ENCODE peak calls at places on chromosome 12, in four cellular contexts. One of them, this sample, is unnamed.

GRCh38 chr12:69998011-69998410 is 173.0 kb downstream of the MYRFL start:
- DNase-seq in GM10248: no peak
- DNase-seq in fibroblast of mammary gland: no peak
- DNase-seq in cardiac muscle cell: no peak
- DNase-seq in this sample: no peak

GRCh38 chr12:133215724-133216123 is 20.0 kb downstream of the ANHX start:
- DNase-seq in fibroblast of mammary gland: no peak
- DNase-seq in cardiac muscle cell: no peak
- DNase-seq in GM10248: no peak
- DNase-seq in this sample: no peak

GRCh38 chr12:104669057-104669770 is 212.5 kb downstream of the CHST11 start:
- DNase-seq in fibroblast of mammary gland: no peak
- DNase-seq in GM10248: no peak
- DNase-seq in cardiac muscle cell: peak
- DNase-seq in this sample: no peak

GRCh38 chr12:14384783-14385638 is 19.5 kb downstream of the ATF7IP start:
- DNase-seq in cardiac muscle cell: peak
- DNase-seq in GM10248: peak
- DNase-seq in fibroblast of mammary gland: peak
- DNase-seq in this sample: peak

GRCh38 chr12:58346032-58346632 is 404.8 kb downstream of the ATP23 start:
- DNase-seq in cardiac muscle cell: peak
- DNase-seq in fibroblast of mammary gland: peak
- DNase-seq in GM10248: peak
- DNase-seq in this sample: peak

GRCh38 chr12:9106067-9106466 is 9.7 kb downstream of the A2M start:
- DNase-seq in GM10248: no peak
- DNase-seq in fibroblast of mammary gland: no peak
- DNase-seq in cardiac muscle cell: no peak
- DNase-seq in this sample: no peak

GRCh38 chr12:64385468-64385867 is 5.1 kb downstream of the C12orf56 start:
- DNase-seq in fibroblast of mammary gland: peak
- DNase-seq in GM10248: no peak
- DNase-seq in cardiac muscle cell: no peak
- DNase-seq in this sample: no peak

GRCh38 chr12:125245601-125246345 is 180.5 kb downstream of the AACS start:
- DNase-seq in cardiac muscle cell: no peak
- DNase-seq in fibroblast of mammary gland: no peak
- DNase-seq in GM10248: no peak
- DNase-seq in this sample: no peak

GRCh38 chr12:68446896-68447806 is 115.0 kb upstream of the MDM1 start:
- DNase-seq in fibroblast of mammary gland: peak
- DNase-seq in cardiac muscle cell: peak
- DNase-seq in GM10248: no peak
- DNase-seq in this sample: no peak

GRCh38 chr12:31263661-31264060 is 62.3 kb downstream of the SINHCAF start:
- DNase-seq in fibroblast of mammary gland: peak
- DNase-seq in cardiac muscle cell: no peak
- DNase-seq in GM10248: no peak
- DNase-seq in this sample: no peak

GRCh38 chr12:85322715-85323114 is 42.7 kb downstream of the ALX1 start:
- DNase-seq in GM10248: no peak
- DNase-seq in cardiac muscle cell: peak
- DNase-seq in fibroblast of mammary gland: no peak
- DNase-seq in this sample: peak

GRCh38 chr12:4943067-4943937 is 33.6 kb downstream of the KCNA1 start:
- DNase-seq in fibroblast of mammary gland: no peak
- DNase-seq in cardiac muscle cell: no peak
- DNase-seq in GM10248: peak
- DNase-seq in this sample: peak

GRCh38 chr12:53660064-53660463 is 15.8 kb downstream of the ATP5MC2 start:
- DNase-seq in cardiac muscle cell: peak
- DNase-seq in fibroblast of mammary gland: peak
- DNase-seq in GM10248: no peak
- DNase-seq in this sample: no peak

GRCh38 chr12:24778486-24779304 is 170.2 kb downstream of the BCAT1 start:
- DNase-seq in cardiac muscle cell: peak
- DNase-seq in fibroblast of mammary gland: peak
- DNase-seq in GM10248: peak
- DNase-seq in this sample: peak

GRCh38 chr12:1840561-1840960 is 20.2 kb downstream of the LRTM2 start:
- DNase-seq in fibroblast of mammary gland: no peak
- DNase-seq in cardiac muscle cell: no peak
- DNase-seq in GM10248: no peak
- DNase-seq in this sample: no peak

GRCh38 chr12:106892075-106892474 is 63.6 kb upstream of the TMEM263 start:
- DNase-seq in fibroblast of mammary gland: no peak
- DNase-seq in cardiac muscle cell: no peak
- DNase-seq in GM10248: no peak
- DNase-seq in this sample: no peak

GRCh38 chr12:31234955-31235867 is 90.7 kb downstream of the SINHCAF start:
- DNase-seq in cardiac muscle cell: peak
- DNase-seq in GM10248: no peak
- DNase-seq in fibroblast of mammary gland: peak
- DNase-seq in this sample: no peak

GRCh38 chr12:65170245-65170881 is 980 bp downstream of the LEMD3 start:
- DNase-seq in fibroblast of mammary gland: peak
- DNase-seq in GM10248: peak
- DNase-seq in cardiac muscle cell: peak
- DNase-seq in this sample: peak

GRCh38 chr12:117318591-117318990 is 42.8 kb downstream of the NOS1 start:
- DNase-seq in GM10248: no peak
- DNase-seq in fibroblast of mammary gland: no peak
- DNase-seq in cardiac muscle cell: no peak
- DNase-seq in this sample: no peak

GRCh38 chr12:6234906-6235305 is 34.7 kb downstream of the CD9 start:
- DNase-seq in cardiac muscle cell: no peak
- DNase-seq in GM10248: no peak
- DNase-seq in fibroblast of mammary gland: no peak
- DNase-seq in this sample: no peak

GRCh38 chr12:6236641-6236940 is 36.4 kb downstream of the CD9 start:
- DNase-seq in GM10248: no peak
- DNase-seq in cardiac muscle cell: no peak
- DNase-seq in fibroblast of mammary gland: no peak
- DNase-seq in this sample: no peak

GRCh38 chr12:6234214-6234613 is 34.0 kb downstream of the CD9 start:
- DNase-seq in fibroblast of mammary gland: peak
- DNase-seq in GM10248: no peak
- DNase-seq in cardiac muscle cell: no peak
- DNase-seq in this sample: no peak

GRCh38 chr12:6235906-6236640 is 35.9 kb downstream of the CD9 start:
- DNase-seq in cardiac muscle cell: no peak
- DNase-seq in GM10248: no peak
- DNase-seq in fibroblast of mammary gland: no peak
- DNase-seq in this sample: no peak

DNA sequence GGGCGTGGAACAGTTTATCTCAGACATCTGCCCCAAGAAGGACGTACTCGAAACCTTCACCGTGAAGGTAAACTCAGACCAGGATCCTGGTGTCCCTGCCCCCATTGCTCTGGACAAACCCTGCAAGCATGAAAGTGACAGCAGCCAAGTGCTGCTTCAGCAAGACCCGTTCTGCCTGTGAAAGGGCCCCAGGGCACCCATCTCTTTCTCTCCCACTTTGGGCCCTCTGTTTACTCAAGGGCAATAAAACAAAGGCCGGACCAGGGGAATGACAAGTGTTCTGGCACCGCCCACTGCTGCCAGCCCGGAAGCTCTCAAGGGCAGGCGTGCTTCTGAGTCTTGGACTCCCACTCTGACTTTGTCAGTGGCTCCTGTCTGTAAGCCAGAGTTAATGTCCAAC is 35.3 kb downstream of the CD9 start:
- DNase-seq in cardiac muscle cell: no peak
- DNase-seq in GM10248: no peak
- DNase-seq in fibroblast of mammary gland: no peak
- DNase-seq in this sample: no peak
- TF ChIP-seq CTCF in cardiac muscle cell: no peak
- TF ChIP-seq CTCF in GM10248: no peak
- TF ChIP-seq CTCF in fibroblast of mammary gland: no peak
- TF ChIP-seq CTCF in this sample: no peak

GRCh38 chr12:122981036-122981471 is 573 bp downstream of the ARL6IP4 start:
- DNase-seq in cardiac muscle cell: peak
- DNase-seq in GM10248: no peak
- DNase-seq in fibroblast of mammary gland: no peak
- DNase-seq in this sample: peak
- TF ChIP-seq CTCF in cardiac muscle cell: no peak
- TF ChIP-seq CTCF in GM10248: no peak
- TF ChIP-seq CTCF in fibroblast of mammary gland: no peak
- TF ChIP-seq CTCF in this sample: no peak

GRCh38 chr12:50062733-50063452 is 5.5 kb downstream of the ASIC1 start:
- DNase-seq in fibroblast of mammary gland: no peak
- DNase-seq in cardiac muscle cell: no peak
- DNase-seq in GM10248: no peak
- DNase-seq in this sample: no peak
- TF ChIP-seq CTCF in fibroblast of mammary gland: no peak
- TF ChIP-seq CTCF in cardiac muscle cell: no peak
- TF ChIP-seq CTCF in GM10248: no peak
- TF ChIP-seq CTCF in this sample: no peak

GRCh38 chr12:56011509-56012090 is 9.2 kb upstream of the IKZF4 start:
- DNase-seq in cardiac muscle cell: no peak
- DNase-seq in GM10248: no peak
- DNase-seq in fibroblast of mammary gland: peak
- DNase-seq in this sample: no peak

GRCh38 chr12:56010112-56010570 is 10.7 kb upstream of the IKZF4 start:
- DNase-seq in GM10248: no peak
- DNase-seq in cardiac muscle cell: no peak
- DNase-seq in fibroblast of mammary gland: no peak
- DNase-seq in this sample: no peak

GRCh38 chr12:56004211-56004610 is 7.1 kb downstream of the SUOX start:
- DNase-seq in fibroblast of mammary gland: no peak
- DNase-seq in cardiac muscle cell: no peak
- DNase-seq in GM10248: no peak
- DNase-seq in this sample: no peak

GRCh38 chr12:56007892-56008471 is 10.9 kb downstream of the SUOX start:
- DNase-seq in cardiac muscle cell: peak
- DNase-seq in GM10248: no peak
- DNase-seq in fibroblast of mammary gland: peak
- DNase-seq in this sample: no peak

GRCh38 chr12:56007148-56007891 is 10.2 kb downstream of the SUOX start:
- DNase-seq in fibroblast of mammary gland: peak
- DNase-seq in GM10248: peak
- DNase-seq in cardiac muscle cell: peak
- DNase-seq in this sample: peak
- TF ChIP-seq CTCF in fibroblast of mammary gland: no peak
- TF ChIP-seq CTCF in GM10248: no peak
- TF ChIP-seq CTCF in cardiac muscle cell: no peak
- TF ChIP-seq CTCF in this sample: no peak